ENCODE peak calls at places on chromosome 4, in five cellular contexts. W, R, S, M and D are unnamed samples.

GRCh38 chr4:184053476-184053875 is 148.4 kb downstream of the STOX2 start:
- DNase-seq in W (peak; percentile 14), R (no peak), S (no peak), M (no peak), D (no peak)

GRCh38 chr4:77776182-77777134 is 42.7 kb downstream of the CNOT6L start:
- DNase-seq in W (no peak), R (peak; percentile 58), S (no peak), M (peak; percentile 25), D (no peak)

GRCh38 chr4:149589826-149590225 is 225.8 kb downstream of the IQCM start:
- DNase-seq in W (no peak), R (no peak), S (no peak), M (no peak), D (no peak)

GRCh38 chr4:107444-108429 is 16.6 kb upstream of the ZNF718 start:
- DNase-seq in W (no peak), R (no peak), S (no peak), M (no peak), D (no peak)

GRCh38 chr4:4233610-4234009 is 6.9 kb upstream of the OTOP1 start:
- DNase-seq in W (no peak), R (no peak), S (no peak), M (no peak), D (no peak)

GRCh38 chr4:89784686-89785227 is 52.2 kb downstream of the SNCA start:
- DNase-seq in W (no peak), R (no peak), S (no peak), M (no peak), D (no peak)

GRCh38 chr4:164977243-164978164 is at the start of gene TRIM61:
- DNase-seq in W (no peak), R (peak; percentile 54), S (no peak), M (peak; percentile 27), D (no peak)

GRCh38 chr4:103244251-103244650 is 46.1 kb upstream of the CENPE start:
- DNase-seq in W (peak; percentile 49), R (no peak), S (no peak), M (no peak), D (no peak)

GRCh38 chr4:110472583-110473329 is 3.2 kb upstream of the ENPEP start:
- DNase-seq in W (no peak), R (no peak), S (no peak), M (peak; percentile 16), D (no peak)

GRCh38 chr4:159503243-159503642 is 400.4 kb downstream of the RAPGEF2 start:
- DNase-seq in W (no peak), R (no peak), S (no peak), M (peak; percentile 50), D (no peak)

GRCh38 chr4:159508917-159509500 is 406.1 kb downstream of the RAPGEF2 start:
- DNase-seq in W (peak; percentile 81), R (no peak), S (no peak), M (peak; percentile 88), D (no peak)

GRCh38 chr4:159506801-159507517 is 404.1 kb downstream of the RAPGEF2 start:
- DNase-seq in W (no peak), R (no peak), S (no peak), M (no peak), D (no peak)

GRCh38 chr4:159504634-159505033 is 401.8 kb downstream of the RAPGEF2 start:
- DNase-seq in W (no peak), R (no peak), S (no peak), M (peak; percentile 53), D (peak; percentile 83)

DNA sequence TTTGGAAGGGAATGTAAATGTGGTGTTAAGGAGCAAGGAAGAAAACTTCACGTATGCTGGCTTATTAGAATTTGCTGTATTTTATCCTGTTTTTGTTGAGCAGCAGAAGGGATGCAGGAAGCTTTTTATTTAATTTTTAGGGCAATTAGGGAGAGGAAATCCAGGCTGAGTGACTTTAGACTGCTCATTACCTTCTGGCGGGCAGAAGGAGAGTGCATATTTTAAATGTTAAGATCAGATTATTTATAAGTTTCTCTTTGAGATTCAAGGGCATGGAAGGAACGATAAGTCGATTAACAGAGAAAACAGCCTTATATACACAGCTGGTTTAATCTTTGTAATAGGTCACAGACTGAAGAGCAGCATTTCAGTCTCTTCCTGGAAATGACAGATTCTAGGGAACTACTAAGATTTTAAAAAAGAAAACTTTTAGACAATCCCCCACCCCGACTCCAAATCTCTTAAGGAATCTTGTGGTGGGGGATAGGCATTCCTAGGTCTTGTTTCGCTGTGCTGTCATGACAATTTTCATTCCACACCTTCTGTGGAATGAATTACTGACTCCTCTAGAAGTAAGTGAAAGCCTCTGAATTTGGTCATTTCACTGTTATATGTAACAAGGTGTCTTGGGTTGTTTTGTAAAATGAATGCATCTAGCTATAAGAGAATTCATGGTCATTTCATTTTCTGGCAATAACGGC is 402.5 kb downstream of the RAPGEF2 start:
- DNase-seq in W (no peak), R (no peak), S (no peak), M (peak; percentile 74), D (no peak)
- H3K9ac ChIP-seq in W (no peak overlapping the region), R (no peak overlapping the region), S (no peak overlapping the region), M (no peak overlapping the region), D (peak overlapping the region; percentile 41)

GRCh38 chr4:128866691-128867090 is 57.2 kb downstream of the JADE1 start:
- DNase-seq in W (no peak), R (no peak), S (no peak), M (no peak), D (no peak)
- H3K36me3 ChIP-seq in W (peaks cover 3% of the 10 kb centered on the region), R (peaks cover 40% of the 10 kb centered on the region), S (peaks cover 36% of the 10 kb centered on the region), M (peaks cover 29% of the 10 kb centered on the region), D (peaks cover 25% of the 10 kb centered on the region)

DNA sequence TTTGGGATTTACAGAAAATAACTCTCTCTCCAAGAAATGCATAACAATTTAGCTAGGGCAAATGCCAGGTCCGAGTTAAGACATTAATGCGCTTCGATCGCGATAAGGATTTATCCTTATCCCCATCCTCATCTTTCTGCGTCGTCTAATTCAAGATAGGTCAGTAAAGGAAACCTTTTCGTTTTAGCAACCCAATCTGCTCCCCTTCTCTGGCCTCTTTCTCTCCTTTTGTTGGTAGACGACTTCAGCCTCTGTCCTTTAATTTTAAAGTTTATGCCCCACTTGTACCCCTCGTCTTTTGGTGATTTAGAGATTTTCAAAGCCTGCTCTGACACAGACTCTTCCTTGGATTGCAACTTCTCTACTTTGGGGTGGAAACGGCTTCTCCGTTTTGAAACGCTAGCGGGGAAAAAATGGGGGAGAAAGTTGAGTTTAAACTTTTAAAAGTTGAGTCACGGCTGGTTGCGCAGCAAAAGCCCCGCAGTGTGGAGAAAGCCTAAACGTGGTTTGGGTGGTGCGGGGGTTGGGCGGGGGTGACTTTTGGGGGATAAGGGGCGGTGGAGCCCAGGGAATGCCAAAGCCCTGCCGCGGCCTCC is 533 bp upstream of the FGF2 start:
- DNase-seq in W (no peak), R (peak; percentile 49), S (no peak), M (peak; percentile 22), D (peak; percentile 21)
- H3K9ac ChIP-seq in W (no peak overlapping the region), R (peak overlapping the region; percentile 96), S (no peak overlapping the region), M (peak overlapping the region; percentile 59), D (no peak overlapping the region)

GRCh38 chr4:121252224-121252806 is 88.2 kb upstream of the TNIP3 start:
- DNase-seq in W (peak; percentile 55), R (peak; percentile 65), S (peak; percentile 74), M (peak; percentile 49), D (peak; percentile 65)

GRCh38 chr4:121243476-121243875 is 79.4 kb upstream of the TNIP3 start:
- DNase-seq in W (no peak), R (peak; percentile 9), S (no peak), M (peak; percentile 29), D (no peak)

DNA sequence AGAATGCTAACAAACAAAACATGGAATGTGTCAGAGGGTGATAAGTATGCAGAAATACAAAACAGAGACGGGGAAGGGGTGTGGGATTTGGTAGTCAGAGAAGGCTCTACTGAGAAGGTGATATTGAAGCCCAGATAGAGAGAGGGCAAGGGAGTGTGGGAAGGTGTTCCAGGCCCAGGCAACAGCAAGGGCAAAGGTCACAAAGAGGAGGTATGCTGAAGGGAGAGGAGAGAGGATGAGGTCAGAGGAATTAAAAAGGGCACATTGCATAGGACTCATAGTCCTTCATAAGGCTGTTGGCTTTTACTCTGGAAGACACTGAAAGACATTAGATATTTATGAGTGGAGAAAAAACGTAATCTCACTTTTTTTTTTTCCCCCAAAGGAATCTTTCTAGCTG is 82.6 kb upstream of the TNIP3 start:
- DNase-seq in W (no peak), R (no peak), S (no peak), M (no peak), D (no peak)
- H3K36me3 ChIP-seq in W (no peaks in the 10 kb centered on the region), R (no peaks in the 10 kb centered on the region), S (no peaks in the 10 kb centered on the region), M (no peaks in the 10 kb centered on the region), D (no peaks in the 10 kb centered on the region)

DNA sequence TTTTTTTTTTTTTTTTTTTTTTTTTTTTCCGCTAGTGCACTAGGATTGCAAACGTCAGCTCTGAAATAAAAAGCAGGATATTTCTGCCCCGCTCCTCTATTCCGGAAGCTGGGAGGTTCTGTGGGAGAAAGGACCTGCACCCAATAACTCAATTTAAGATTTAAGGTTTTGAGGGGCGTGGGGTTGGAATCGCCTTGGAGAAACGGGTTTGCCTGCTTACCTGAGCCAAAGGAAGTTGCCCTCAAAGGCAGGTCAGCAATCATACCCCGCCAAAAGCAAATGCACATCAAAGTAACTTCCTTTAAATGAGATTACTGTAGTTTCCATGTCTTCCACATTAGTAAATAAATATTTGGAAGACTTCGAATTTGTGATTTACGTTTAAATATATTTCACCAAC is 952 bp upstream of the HS3ST1 start:
- DNase-seq in W (no peak), R (no peak), S (no peak), M (no peak), D (no peak)
- H3K9ac ChIP-seq in W (peak overlapping the region; percentile 74), R (no peak overlapping the region), S (no peak overlapping the region), M (no peak overlapping the region), D (peak overlapping the region; percentile 20)

DNA sequence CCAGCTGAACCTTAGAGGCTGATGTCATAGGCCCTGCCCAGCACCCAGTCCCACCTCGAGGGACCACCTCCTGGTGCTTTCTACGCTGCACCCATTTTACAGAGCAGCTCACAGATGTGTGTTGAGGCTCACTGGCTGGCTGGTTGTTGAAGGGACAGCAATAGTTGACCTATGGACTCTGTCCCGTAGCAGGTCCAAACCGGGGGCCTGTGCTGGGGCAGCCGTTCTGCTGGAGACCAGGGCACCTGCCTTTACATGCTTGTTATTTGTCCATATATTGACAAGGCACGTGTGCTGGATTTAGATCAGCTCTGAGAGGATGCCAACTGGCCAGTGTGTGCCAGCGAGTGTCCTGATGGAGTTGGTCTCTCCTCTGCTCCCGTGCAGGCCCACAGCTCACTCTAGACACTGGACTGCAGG is 58.1 kb downstream of the TNIP2 start:
- DNase-seq in W (no peak), R (no peak), S (no peak), M (no peak), D (no peak)
- H3K36me3 ChIP-seq in W (peaks cover 27% of the 10 kb centered on the region), R (peaks cover 71% of the 10 kb centered on the region), S (peaks cover 43% of the 10 kb centered on the region), M (peaks cover 31% of the 10 kb centered on the region), D (peaks cover 54% of the 10 kb centered on the region)

DNA sequence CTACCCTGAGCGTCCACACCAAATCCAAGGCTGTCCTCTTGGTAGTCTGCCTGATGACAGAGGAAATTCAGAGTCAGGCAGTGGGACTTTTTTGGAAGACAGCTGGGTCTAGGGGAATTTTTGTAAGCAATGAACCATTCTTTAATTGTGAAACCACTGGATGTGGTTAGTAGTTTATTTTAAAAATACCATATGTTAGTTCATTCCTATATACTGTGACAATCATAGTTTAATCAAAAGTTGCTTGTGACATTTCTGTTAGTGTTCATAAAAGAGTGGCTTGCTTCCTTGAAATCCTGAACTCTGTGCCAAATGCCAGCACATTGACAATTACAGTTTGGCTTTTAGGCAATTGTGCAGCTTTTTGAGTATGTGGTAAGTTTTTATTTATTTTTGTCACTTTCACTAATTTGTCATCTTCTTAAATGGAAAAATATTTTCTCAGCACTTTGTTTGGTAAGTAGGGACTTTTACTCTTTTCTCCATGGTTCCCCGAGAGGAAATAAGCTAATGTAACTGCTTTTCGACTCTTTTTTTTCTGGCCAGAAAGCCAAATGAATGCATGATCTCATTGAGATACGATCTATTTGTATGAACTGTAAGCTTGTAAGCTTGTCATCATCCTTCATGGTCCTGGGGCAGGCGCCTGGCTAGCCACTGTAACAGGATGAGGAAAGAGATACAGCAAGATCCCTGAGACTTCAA is 72.6 kb upstream of the SLC4A4 start:
- DNase-seq in W (no peak), R (peak; percentile 91), S (no peak), M (peak; percentile 94), D (no peak)
- H3K9ac ChIP-seq in W (no peak overlapping the region), R (peak overlapping the region; percentile 8), S (no peak overlapping the region), M (no peak overlapping the region), D (no peak overlapping the region)